ENCODE peak calls at places on chromosomes 16 and 17, in six cellular contexts. One of them, this sample, is unnamed.

GRCh38 chr17:29138184-29138955 is 41.8 kb downstream of the MYO18A start:
- DNase-seq in thyroid gland: no peak
- DNase-seq in mesenchymal stem cell: no peak
- DNase-seq in DMS153: no peak
- DNase-seq in HTR-8/SVneo: no peak
- DNase-seq in OCI-M1: no peak
- DNase-seq in this sample: no peak

GRCh38 chr17:44279586-44280344 is 11.8 kb upstream of the SLC4A1 start:
- DNase-seq in DMS153: no peak
- DNase-seq in mesenchymal stem cell: peak
- DNase-seq in OCI-M1: peak
- DNase-seq in thyroid gland: peak
- DNase-seq in HTR-8/SVneo: peak
- DNase-seq in this sample: no peak

GRCh38 chr17:46782250-46782953 is 36.1 kb downstream of the WNT3 start:
- DNase-seq in thyroid gland: peak
- DNase-seq in HTR-8/SVneo: peak
- DNase-seq in mesenchymal stem cell: peak
- DNase-seq in OCI-M1: peak
- DNase-seq in DMS153: no peak
- DNase-seq in this sample: peak

GRCh38 chr17:74607219-74607618 is 15.1 kb upstream of the CD300LD start:
- DNase-seq in DMS153: no peak
- DNase-seq in HTR-8/SVneo: no peak
- DNase-seq in thyroid gland: no peak
- DNase-seq in OCI-M1: no peak
- DNase-seq in mesenchymal stem cell: no peak
- DNase-seq in this sample: no peak

GRCh38 chr16:78703951-78704350 is 604.5 kb downstream of the WWOX start:
- DNase-seq in HTR-8/SVneo: no peak
- DNase-seq in mesenchymal stem cell: no peak
- DNase-seq in OCI-M1: no peak
- DNase-seq in DMS153: no peak
- DNase-seq in thyroid gland: no peak
- DNase-seq in this sample: no peak

GRCh38 chr16:64153718-64154117 is 968.1 kb downstream of the CDH11 start:
- DNase-seq in thyroid gland: no peak
- DNase-seq in OCI-M1: no peak
- DNase-seq in DMS153: no peak
- DNase-seq in mesenchymal stem cell: peak
- DNase-seq in HTR-8/SVneo: no peak
- DNase-seq in this sample: no peak

GRCh38 chr16:15650698-15651161 is 685 bp downstream of the NDE1 start:
- DNase-seq in DMS153: no peak
- DNase-seq in thyroid gland: peak
- DNase-seq in OCI-M1: peak
- DNase-seq in HTR-8/SVneo: no peak
- DNase-seq in mesenchymal stem cell: peak
- DNase-seq in this sample: no peak

GRCh38 chr17:31586946-31587345 is 195.5 kb downstream of the RAB11FIP4 start:
- DNase-seq in HTR-8/SVneo: no peak
- DNase-seq in thyroid gland: no peak
- DNase-seq in DMS153: no peak
- DNase-seq in OCI-M1: no peak
- DNase-seq in mesenchymal stem cell: no peak
- DNase-seq in this sample: no peak

GRCh38 chr17:82627827-82628226 is 20.4 kb downstream of the WDR45B start:
- DNase-seq in HTR-8/SVneo: no peak
- DNase-seq in OCI-M1: peak
- DNase-seq in thyroid gland: no peak
- DNase-seq in mesenchymal stem cell: no peak
- DNase-seq in DMS153: no peak
- DNase-seq in this sample: no peak

GRCh38 chr17:40315678-40316570 is 6.9 kb downstream of the RARA start:
- DNase-seq in OCI-M1: peak
- DNase-seq in thyroid gland: no peak
- DNase-seq in HTR-8/SVneo: no peak
- DNase-seq in DMS153: no peak
- DNase-seq in mesenchymal stem cell: no peak
- DNase-seq in this sample: no peak

GRCh38 chr16:87853411-87854052 is 15.8 kb downstream of the SLC7A5 start:
- DNase-seq in mesenchymal stem cell: peak
- DNase-seq in DMS153: peak
- DNase-seq in HTR-8/SVneo: peak
- DNase-seq in thyroid gland: peak
- DNase-seq in OCI-M1: peak
- DNase-seq in this sample: peak

GRCh38 chr17:35048685-35049379 is 14.7 kb downstream of the RFFL start:
- DNase-seq in HTR-8/SVneo: no peak
- DNase-seq in OCI-M1: no peak
- DNase-seq in thyroid gland: no peak
- DNase-seq in mesenchymal stem cell: no peak
- DNase-seq in DMS153: no peak
- DNase-seq in this sample: no peak

GRCh38 chr17:67376509-67376891 is 581 bp upstream of the PITPNC1 start:
- DNase-seq in OCI-M1: no peak
- DNase-seq in HTR-8/SVneo: peak
- DNase-seq in thyroid gland: peak
- DNase-seq in DMS153: no peak
- DNase-seq in mesenchymal stem cell: peak
- DNase-seq in this sample: no peak

GRCh38 chr17:11273596-11273995 is 32.6 kb downstream of the SHISA6 start:
- DNase-seq in HTR-8/SVneo: no peak
- DNase-seq in thyroid gland: no peak
- DNase-seq in DMS153: no peak
- DNase-seq in OCI-M1: no peak
- DNase-seq in mesenchymal stem cell: no peak
- DNase-seq in this sample: no peak

GRCh38 chr17:21358185-21358584 is 18.0 kb upstream of the KCNJ12 start:
- DNase-seq in OCI-M1: no peak
- DNase-seq in DMS153: no peak
- DNase-seq in HTR-8/SVneo: no peak
- DNase-seq in thyroid gland: no peak
- DNase-seq in mesenchymal stem cell: no peak
- DNase-seq in this sample: no peak

GRCh38 chr16:82862057-82862456 is 235.3 kb downstream of the CDH13 start:
- DNase-seq in OCI-M1: no peak
- DNase-seq in HTR-8/SVneo: no peak
- DNase-seq in mesenchymal stem cell: no peak
- DNase-seq in DMS153: no peak
- DNase-seq in thyroid gland: no peak
- DNase-seq in this sample: no peak

GRCh38 chr17:3695723-3696411 is at the start of gene P2RX5:
- DNase-seq in thyroid gland: peak
- DNase-seq in HTR-8/SVneo: no peak
- DNase-seq in mesenchymal stem cell: peak
- DNase-seq in OCI-M1: peak
- DNase-seq in DMS153: no peak
- DNase-seq in this sample: no peak

GRCh38 chr16:35399133-35399532 is 1939.7 kb downstream of the TP53TG3F start:
- DNase-seq in DMS153: no peak
- DNase-seq in thyroid gland: no peak
- DNase-seq in HTR-8/SVneo: no peak
- DNase-seq in mesenchymal stem cell: no peak
- DNase-seq in OCI-M1: no peak
- DNase-seq in this sample: no peak

GRCh38 chr17:64531955-64532371 is 25.2 kb downstream of the CEP95 start:
- DNase-seq in DMS153: no peak
- DNase-seq in OCI-M1: no peak
- DNase-seq in thyroid gland: no peak
- DNase-seq in HTR-8/SVneo: no peak
- DNase-seq in mesenchymal stem cell: peak
- DNase-seq in this sample: no peak

GRCh38 chr17:156094-156621 is 18.8 kb downstream of the SCGB1C2 start:
- DNase-seq in DMS153: no peak
- DNase-seq in thyroid gland: no peak
- DNase-seq in mesenchymal stem cell: no peak
- DNase-seq in HTR-8/SVneo: no peak
- DNase-seq in OCI-M1: no peak
- DNase-seq in this sample: no peak

GRCh38 chr16:14553447-14553846 is 76.6 kb downstream of the PARN start:
- DNase-seq in HTR-8/SVneo: no peak
- DNase-seq in DMS153: no peak
- DNase-seq in OCI-M1: peak
- DNase-seq in mesenchymal stem cell: no peak
- DNase-seq in thyroid gland: no peak
- DNase-seq in this sample: no peak

GRCh38 chr17:48723555-48724239 is 712 bp downstream of the PRAC2 start:
- DNase-seq in mesenchymal stem cell: peak
- DNase-seq in HTR-8/SVneo: no peak
- DNase-seq in OCI-M1: no peak
- DNase-seq in thyroid gland: no peak
- DNase-seq in DMS153: peak
- DNase-seq in this sample: no peak

GRCh38 chr17:81392909-81393654 is 2.2 kb upstream of the BAHCC1 start:
- DNase-seq in DMS153: no peak
- DNase-seq in thyroid gland: no peak
- DNase-seq in mesenchymal stem cell: no peak
- DNase-seq in HTR-8/SVneo: no peak
- DNase-seq in OCI-M1: peak
- DNase-seq in this sample: peak

GRCh38 chr16:89954462-89954861 is 5.9 kb downstream of the DEF8 start:
- DNase-seq in DMS153: no peak
- DNase-seq in mesenchymal stem cell: no peak
- DNase-seq in thyroid gland: no peak
- DNase-seq in HTR-8/SVneo: no peak
- DNase-seq in OCI-M1: no peak
- DNase-seq in this sample: no peak

GRCh38 chr17:70139449-70139993 is 29.8 kb upstream of the KCNJ2 start:
- DNase-seq in DMS153: no peak
- DNase-seq in OCI-M1: no peak
- DNase-seq in HTR-8/SVneo: no peak
- DNase-seq in thyroid gland: no peak
- DNase-seq in mesenchymal stem cell: no peak
- DNase-seq in this sample: no peak

GRCh38 chr16:83849434-83849833 is 41.7 kb downstream of the HSBP1 start:
- DNase-seq in thyroid gland: no peak
- DNase-seq in HTR-8/SVneo: no peak
- DNase-seq in DMS153: no peak
- DNase-seq in OCI-M1: no peak
- DNase-seq in mesenchymal stem cell: no peak
- DNase-seq in this sample: no peak

GRCh38 chr17:49022391-49022941 is 25.3 kb downstream of the IGF2BP1 start:
- DNase-seq in OCI-M1: no peak
- DNase-seq in thyroid gland: peak
- DNase-seq in mesenchymal stem cell: no peak
- DNase-seq in DMS153: no peak
- DNase-seq in HTR-8/SVneo: peak
- DNase-seq in this sample: peak

GRCh38 chr16:69888005-69888560 is 63.1 kb upstream of the CLEC18A start:
- DNase-seq in thyroid gland: no peak
- DNase-seq in DMS153: no peak
- DNase-seq in mesenchymal stem cell: no peak
- DNase-seq in OCI-M1: no peak
- DNase-seq in HTR-8/SVneo: no peak
- DNase-seq in this sample: no peak

GRCh38 chr17:71966459-71967313 is 154.1 kb upstream of the SOX9 start:
- DNase-seq in thyroid gland: peak
- DNase-seq in OCI-M1: no peak
- DNase-seq in DMS153: no peak
- DNase-seq in HTR-8/SVneo: no peak
- DNase-seq in mesenchymal stem cell: no peak
- DNase-seq in this sample: no peak

GRCh38 chr16:84386044-84386443 is 17.7 kb downstream of the ATP2C2 start:
- DNase-seq in HTR-8/SVneo: no peak
- DNase-seq in thyroid gland: no peak
- DNase-seq in DMS153: no peak
- DNase-seq in OCI-M1: no peak
- DNase-seq in mesenchymal stem cell: no peak
- DNase-seq in this sample: no peak

GRCh38 chr17:17950806-17951205 is 21.4 kb downstream of the TOM1L2 start:
- DNase-seq in HTR-8/SVneo: no peak
- DNase-seq in OCI-M1: no peak
- DNase-seq in thyroid gland: no peak
- DNase-seq in mesenchymal stem cell: no peak
- DNase-seq in DMS153: no peak
- DNase-seq in this sample: peak

GRCh38 chr17:10021239-10021638 is 116.2 kb upstream of the RCVRN start:
- DNase-seq in HTR-8/SVneo: no peak
- DNase-seq in thyroid gland: peak
- DNase-seq in DMS153: no peak
- DNase-seq in OCI-M1: no peak
- DNase-seq in mesenchymal stem cell: peak
- DNase-seq in this sample: no peak

GRCh38 chr17:16281351-16281750 is 64.3 kb downstream of the PIGL start:
- DNase-seq in mesenchymal stem cell: peak
- DNase-seq in DMS153: no peak
- DNase-seq in OCI-M1: no peak
- DNase-seq in thyroid gland: no peak
- DNase-seq in HTR-8/SVneo: no peak
- DNase-seq in this sample: no peak

GRCh38 chr17:62787358-62787757 is 20.8 kb downstream of the MARCHF10 start:
- DNase-seq in OCI-M1: no peak
- DNase-seq in mesenchymal stem cell: no peak
- DNase-seq in DMS153: no peak
- DNase-seq in thyroid gland: no peak
- DNase-seq in HTR-8/SVneo: peak
- DNase-seq in this sample: no peak

GRCh38 chr17:42087736-42088705 is 10.3 kb downstream of the ZNF385C start:
- DNase-seq in mesenchymal stem cell: no peak
- DNase-seq in DMS153: no peak
- DNase-seq in thyroid gland: no peak
- DNase-seq in OCI-M1: no peak
- DNase-seq in HTR-8/SVneo: no peak
- DNase-seq in this sample: no peak